ENCODE peak calls at places on chromosomes 7 and 10, in eight cellular contexts. One of them, this sample, is unnamed.

GRCh38 chr10:64619068-64619467 is 1097.9 kb downstream of the REEP3 start:
- DNase-seq in epithelial cell of esophagus: no peak
- DNase-seq in WTC11: no peak
- DNase-seq in foreskin fibroblast: no peak
- DNase-seq in AG04450: no peak
- DNase-seq in MM.1S: no peak
- DNase-seq in neural progenitor cell: peak; percentile 9
- DNase-seq in CD8-positive, alpha-beta T cell: no peak
- DNase-seq in this sample: no peak

GRCh38 chr10:124916098-124916584 is 25.8 kb upstream of the ZRANB1 start:
- DNase-seq in MM.1S: no peak
- DNase-seq in epithelial cell of esophagus: peak; percentile 28
- DNase-seq in CD8-positive, alpha-beta T cell: no peak
- DNase-seq in neural progenitor cell: no peak
- DNase-seq in AG04450: no peak
- DNase-seq in WTC11: no peak
- DNase-seq in foreskin fibroblast: peak; percentile 31
- DNase-seq in this sample: no peak

GRCh38 chr7:35036361-35037171 is 719 bp downstream of the DPY19L1 start:
- DNase-seq in MM.1S: peak; percentile 36
- DNase-seq in epithelial cell of esophagus: peak; percentile 38
- DNase-seq in neural progenitor cell: peak; percentile 88
- DNase-seq in foreskin fibroblast: peak; percentile 82
- DNase-seq in AG04450: no peak
- DNase-seq in WTC11: peak; percentile 63
- DNase-seq in CD8-positive, alpha-beta T cell: peak; percentile 21
- DNase-seq in this sample: peak; percentile 38

GRCh38 chr7:15215611-15216010 is 313.1 kb upstream of the DGKB start:
- DNase-seq in epithelial cell of esophagus: no peak
- DNase-seq in neural progenitor cell: no peak
- DNase-seq in CD8-positive, alpha-beta T cell: no peak
- DNase-seq in WTC11: no peak
- DNase-seq in AG04450: no peak
- DNase-seq in foreskin fibroblast: peak; percentile 3
- DNase-seq in MM.1S: no peak
- DNase-seq in this sample: no peak

GRCh38 chr7:75727881-75728592 is 10.7 kb downstream of the HIP1 start:
- DNase-seq in AG04450: no peak
- DNase-seq in epithelial cell of esophagus: peak; percentile 78
- DNase-seq in WTC11: no peak
- DNase-seq in neural progenitor cell: no peak
- DNase-seq in MM.1S: peak; percentile 52
- DNase-seq in foreskin fibroblast: no peak
- DNase-seq in CD8-positive, alpha-beta T cell: peak; percentile 34
- DNase-seq in this sample: no peak

GRCh38 chr10:24390746-24391145 is 181.8 kb downstream of the KIAA1217 start:
- DNase-seq in neural progenitor cell: no peak
- DNase-seq in WTC11: no peak
- DNase-seq in AG04450: no peak
- DNase-seq in MM.1S: no peak
- DNase-seq in foreskin fibroblast: no peak
- DNase-seq in epithelial cell of esophagus: no peak
- DNase-seq in CD8-positive, alpha-beta T cell: no peak
- DNase-seq in this sample: no peak

GRCh38 chr7:120714945-120715344 is 143.0 kb downstream of the TSPAN12 start:
- DNase-seq in AG04450: no peak
- DNase-seq in epithelial cell of esophagus: peak; percentile 42
- DNase-seq in neural progenitor cell: no peak
- DNase-seq in MM.1S: no peak
- DNase-seq in foreskin fibroblast: peak; percentile 3
- DNase-seq in CD8-positive, alpha-beta T cell: no peak
- DNase-seq in WTC11: no peak
- DNase-seq in this sample: no peak

GRCh38 chr10:121873236-121873635 is 54.6 kb downstream of the ATE1 start:
- DNase-seq in AG04450: no peak
- DNase-seq in CD8-positive, alpha-beta T cell: no peak
- DNase-seq in foreskin fibroblast: no peak
- DNase-seq in epithelial cell of esophagus: peak; percentile 27
- DNase-seq in neural progenitor cell: no peak
- DNase-seq in WTC11: no peak
- DNase-seq in MM.1S: no peak
- DNase-seq in this sample: no peak

GRCh38 chr10:113433711-113434110 is 119.1 kb upstream of the HABP2 start:
- DNase-seq in AG04450: no peak
- DNase-seq in foreskin fibroblast: no peak
- DNase-seq in epithelial cell of esophagus: no peak
- DNase-seq in CD8-positive, alpha-beta T cell: no peak
- DNase-seq in neural progenitor cell: no peak
- DNase-seq in MM.1S: no peak
- DNase-seq in WTC11: no peak
- DNase-seq in this sample: no peak

GRCh38 chr10:3948843-3949242 is 163.8 kb upstream of the KLF6 start:
- DNase-seq in WTC11: no peak
- DNase-seq in foreskin fibroblast: no peak
- DNase-seq in epithelial cell of esophagus: peak; percentile 79
- DNase-seq in MM.1S: no peak
- DNase-seq in AG04450: no peak
- DNase-seq in neural progenitor cell: no peak
- DNase-seq in CD8-positive, alpha-beta T cell: peak; percentile 71
- DNase-seq in this sample: no peak

GRCh38 chr7:96786261-96786997 is 76.8 kb upstream of the SEM1 start:
- DNase-seq in epithelial cell of esophagus: peak; percentile 44
- DNase-seq in foreskin fibroblast: no peak
- DNase-seq in CD8-positive, alpha-beta T cell: no peak
- DNase-seq in WTC11: peak; percentile 56
- DNase-seq in neural progenitor cell: peak; percentile 49
- DNase-seq in MM.1S: no peak
- DNase-seq in AG04450: no peak
- DNase-seq in this sample: no peak

GRCh38 chr7:134029-134428 is 58.3 kb upstream of the FAM20C start:
- DNase-seq in CD8-positive, alpha-beta T cell: no peak
- DNase-seq in foreskin fibroblast: no peak
- DNase-seq in AG04450: no peak
- DNase-seq in MM.1S: no peak
- DNase-seq in neural progenitor cell: no peak
- DNase-seq in WTC11: no peak
- DNase-seq in epithelial cell of esophagus: no peak
- DNase-seq in this sample: no peak

GRCh38 chr7:36115448-36116321 is 37.4 kb upstream of the EEPD1 start:
- DNase-seq in foreskin fibroblast: peak; percentile 98
- DNase-seq in MM.1S: no peak
- DNase-seq in AG04450: peak; percentile 92
- DNase-seq in epithelial cell of esophagus: peak; percentile 98
- DNase-seq in neural progenitor cell: no peak
- DNase-seq in CD8-positive, alpha-beta T cell: peak; percentile 11
- DNase-seq in WTC11: no peak
- DNase-seq in this sample: peak; percentile 75

GRCh38 chr10:91536790-91537189 is 96.1 kb downstream of the PPP1R3C start:
- DNase-seq in WTC11: no peak
- DNase-seq in neural progenitor cell: no peak
- DNase-seq in MM.1S: no peak
- DNase-seq in foreskin fibroblast: peak; percentile 36
- DNase-seq in epithelial cell of esophagus: no peak
- DNase-seq in AG04450: no peak
- DNase-seq in CD8-positive, alpha-beta T cell: no peak
- DNase-seq in this sample: no peak

GRCh38 chr10:106957825-106958581 is 206.5 kb downstream of the SORCS1 start:
- DNase-seq in epithelial cell of esophagus: no peak
- DNase-seq in AG04450: no peak
- DNase-seq in MM.1S: no peak
- DNase-seq in CD8-positive, alpha-beta T cell: no peak
- DNase-seq in WTC11: no peak
- DNase-seq in foreskin fibroblast: no peak
- DNase-seq in neural progenitor cell: peak; percentile 12
- DNase-seq in this sample: peak; percentile 34

GRCh38 chr7:25633420-25633819 is 405.1 kb upstream of the NPVF start:
- DNase-seq in foreskin fibroblast: no peak
- DNase-seq in epithelial cell of esophagus: no peak
- DNase-seq in AG04450: no peak
- DNase-seq in WTC11: no peak
- DNase-seq in CD8-positive, alpha-beta T cell: no peak
- DNase-seq in MM.1S: no peak
- DNase-seq in neural progenitor cell: no peak
- DNase-seq in this sample: no peak

GRCh38 chr10:68897336-68897741 is 3.8 kb upstream of the DDX50 start:
- DNase-seq in epithelial cell of esophagus: peak; percentile 76
- DNase-seq in WTC11: peak; percentile 46
- DNase-seq in MM.1S: peak; percentile 38
- DNase-seq in CD8-positive, alpha-beta T cell: no peak
- DNase-seq in neural progenitor cell: peak; percentile 84
- DNase-seq in foreskin fibroblast: peak; percentile 85
- DNase-seq in AG04450: peak; percentile 38
- DNase-seq in this sample: peak; percentile 39

GRCh38 chr7:23373151-23374004 is 74.2 kb downstream of the MALSU1 start:
- DNase-seq in foreskin fibroblast: peak; percentile 69
- DNase-seq in CD8-positive, alpha-beta T cell: peak; percentile 16
- DNase-seq in AG04450: no peak
- DNase-seq in epithelial cell of esophagus: no peak
- DNase-seq in WTC11: no peak
- DNase-seq in MM.1S: peak; percentile 63
- DNase-seq in neural progenitor cell: no peak
- DNase-seq in this sample: peak; percentile 67

GRCh38 chr7:47218378-47219176 is 363.3 kb downstream of the TNS3 start:
- DNase-seq in CD8-positive, alpha-beta T cell: no peak
- DNase-seq in neural progenitor cell: no peak
- DNase-seq in AG04450: no peak
- DNase-seq in foreskin fibroblast: peak; percentile 70
- DNase-seq in WTC11: no peak
- DNase-seq in MM.1S: no peak
- DNase-seq in epithelial cell of esophagus: no peak
- DNase-seq in this sample: no peak

GRCh38 chr10:119919271-119919670 is 26.7 kb downstream of the SEC23IP start:
- DNase-seq in foreskin fibroblast: peak; percentile 52
- DNase-seq in MM.1S: no peak
- DNase-seq in CD8-positive, alpha-beta T cell: no peak
- DNase-seq in neural progenitor cell: no peak
- DNase-seq in AG04450: peak; percentile 11
- DNase-seq in epithelial cell of esophagus: no peak
- DNase-seq in WTC11: no peak
- DNase-seq in this sample: no peak

GRCh38 chr10:95327367-95327766 is 36.6 kb upstream of the PDLIM1 start:
- DNase-seq in foreskin fibroblast: peak; percentile 49
- DNase-seq in CD8-positive, alpha-beta T cell: no peak
- DNase-seq in WTC11: no peak
- DNase-seq in epithelial cell of esophagus: peak; percentile 75
- DNase-seq in neural progenitor cell: peak; percentile 14
- DNase-seq in MM.1S: no peak
- DNase-seq in AG04450: no peak
- DNase-seq in this sample: no peak

GRCh38 chr10:103659674-103660363 is 166.3 kb downstream of the NEURL1 start:
- DNase-seq in MM.1S: peak; percentile 70
- DNase-seq in foreskin fibroblast: peak; percentile 93
- DNase-seq in neural progenitor cell: peak; percentile 53
- DNase-seq in CD8-positive, alpha-beta T cell: peak; percentile 34
- DNase-seq in epithelial cell of esophagus: no peak
- DNase-seq in WTC11: peak; percentile 23
- DNase-seq in AG04450: peak; percentile 69
- DNase-seq in this sample: peak; percentile 88
- TF ChIP-seq CTCF in MM.1S: peak; percentile 13
- TF ChIP-seq CTCF in foreskin fibroblast: peak; percentile 27
- TF ChIP-seq CTCF in neural progenitor cell: no peak
- TF ChIP-seq CTCF in CD8-positive, alpha-beta T cell: no peak
- TF ChIP-seq CTCF in epithelial cell of esophagus: peak; percentile 2
- TF ChIP-seq CTCF in WTC11: no peak
- TF ChIP-seq CTCF in AG04450: peak; percentile 32
- TF ChIP-seq CTCF in this sample: no peak

DNA sequence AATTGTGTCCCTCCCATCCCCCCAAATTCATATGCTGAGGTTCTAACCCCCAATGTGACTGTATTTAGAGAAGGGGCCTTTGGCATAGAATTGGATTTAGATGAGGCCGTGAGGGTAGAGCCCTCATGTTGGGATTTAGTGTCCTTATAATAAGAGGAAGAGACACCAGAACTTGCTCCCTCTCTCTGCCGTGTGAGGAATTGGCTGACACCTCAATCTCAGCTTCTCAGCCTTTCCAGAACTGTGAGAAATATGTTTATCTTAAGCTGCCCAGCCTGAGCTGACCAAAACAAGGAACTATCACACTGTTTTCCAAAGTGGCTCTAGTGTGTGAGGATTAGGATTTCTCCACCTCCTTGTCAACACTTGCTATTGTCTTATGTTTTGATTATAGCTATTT is 400.0 kb upstream of the FZD8 start:
- DNase-seq in AG04450: no peak
- DNase-seq in foreskin fibroblast: no peak
- DNase-seq in MM.1S: no peak
- DNase-seq in neural progenitor cell: peak; percentile 5
- DNase-seq in epithelial cell of esophagus: no peak
- DNase-seq in WTC11: no peak
- DNase-seq in CD8-positive, alpha-beta T cell: no peak
- DNase-seq in this sample: no peak
- TF ChIP-seq CTCF in AG04450: no peak
- TF ChIP-seq CTCF in foreskin fibroblast: no peak
- TF ChIP-seq CTCF in MM.1S: no peak
- TF ChIP-seq CTCF in neural progenitor cell: peak; percentile 23
- TF ChIP-seq CTCF in epithelial cell of esophagus: peak; percentile 24
- TF ChIP-seq CTCF in WTC11: no peak
- TF ChIP-seq CTCF in CD8-positive, alpha-beta T cell: no peak
- TF ChIP-seq CTCF in this sample: no peak

GRCh38 chr10:1345368-1345767 is 289.2 kb downstream of the WDR37 start:
- DNase-seq in MM.1S: no peak
- DNase-seq in AG04450: no peak
- DNase-seq in epithelial cell of esophagus: no peak
- DNase-seq in foreskin fibroblast: no peak
- DNase-seq in CD8-positive, alpha-beta T cell: no peak
- DNase-seq in neural progenitor cell: no peak
- DNase-seq in WTC11: no peak
- DNase-seq in this sample: no peak
- TF ChIP-seq CTCF in MM.1S: no peak
- TF ChIP-seq CTCF in AG04450: no peak
- TF ChIP-seq CTCF in epithelial cell of esophagus: no peak
- TF ChIP-seq CTCF in foreskin fibroblast: no peak
- TF ChIP-seq CTCF in CD8-positive, alpha-beta T cell: no peak
- TF ChIP-seq CTCF in neural progenitor cell: no peak
- TF ChIP-seq CTCF in WTC11: no peak
- TF ChIP-seq CTCF in this sample: no peak

GRCh38 chr10:115945696-115946445 is 327.1 kb downstream of the GFRA1 start:
- DNase-seq in CD8-positive, alpha-beta T cell: no peak
- DNase-seq in MM.1S: no peak
- DNase-seq in WTC11: no peak
- DNase-seq in epithelial cell of esophagus: no peak
- DNase-seq in AG04450: no peak
- DNase-seq in neural progenitor cell: no peak
- DNase-seq in foreskin fibroblast: no peak
- DNase-seq in this sample: no peak

GRCh38 chr10:115949282-115949844 is 323.6 kb downstream of the GFRA1 start:
- DNase-seq in AG04450: no peak
- DNase-seq in WTC11: no peak
- DNase-seq in neural progenitor cell: no peak
- DNase-seq in CD8-positive, alpha-beta T cell: no peak
- DNase-seq in MM.1S: no peak
- DNase-seq in epithelial cell of esophagus: no peak
- DNase-seq in foreskin fibroblast: no peak
- DNase-seq in this sample: no peak

GRCh38 chr10:115950320-115950719 is 322.7 kb downstream of the GFRA1 start:
- DNase-seq in WTC11: no peak
- DNase-seq in epithelial cell of esophagus: no peak
- DNase-seq in neural progenitor cell: no peak
- DNase-seq in MM.1S: no peak
- DNase-seq in foreskin fibroblast: no peak
- DNase-seq in CD8-positive, alpha-beta T cell: no peak
- DNase-seq in AG04450: no peak
- DNase-seq in this sample: no peak

GRCh38 chr10:115947104-115947503 is 325.9 kb downstream of the GFRA1 start:
- DNase-seq in epithelial cell of esophagus: no peak
- DNase-seq in WTC11: no peak
- DNase-seq in neural progenitor cell: no peak
- DNase-seq in AG04450: no peak
- DNase-seq in CD8-positive, alpha-beta T cell: no peak
- DNase-seq in foreskin fibroblast: peak; percentile 41
- DNase-seq in MM.1S: no peak
- DNase-seq in this sample: no peak

GRCh38 chr10:115948415-115948814 is 324.6 kb downstream of the GFRA1 start:
- DNase-seq in AG04450: no peak
- DNase-seq in WTC11: no peak
- DNase-seq in CD8-positive, alpha-beta T cell: no peak
- DNase-seq in epithelial cell of esophagus: no peak
- DNase-seq in MM.1S: peak; percentile 14
- DNase-seq in neural progenitor cell: peak; percentile 24
- DNase-seq in foreskin fibroblast: peak; percentile 56
- DNase-seq in this sample: no peak
- TF ChIP-seq CTCF in AG04450: peak; percentile 55
- TF ChIP-seq CTCF in WTC11: no peak
- TF ChIP-seq CTCF in CD8-positive, alpha-beta T cell: no peak
- TF ChIP-seq CTCF in epithelial cell of esophagus: no peak
- TF ChIP-seq CTCF in MM.1S: peak; percentile 38
- TF ChIP-seq CTCF in neural progenitor cell: peak; percentile 51
- TF ChIP-seq CTCF in foreskin fibroblast: peak; percentile 58
- TF ChIP-seq CTCF in this sample: no peak

This sample was measured in GM10248.